ENCODE peak calls at places on chromosome 1, in eight cellular contexts. One of them, this sample, is unnamed.

GRCh38 chr1:219476116-219476515 is 136.8 kb downstream of the ZC3H11B start:
- DNase-seq in substantia nigra: no peak
- DNase-seq in hepatocyte: no peak
- DNase-seq in CD4-positive, alpha-beta T cell: no peak
- DNase-seq in breast epithelium: no peak
- DNase-seq in Peyer's patch: no peak
- DNase-seq in stomach: no peak
- DNase-seq in HCT116: no peak
- DNase-seq in this sample: no peak

GRCh38 chr1:119470958-119471357 is 36.1 kb upstream of the HSD3B1 start:
- DNase-seq in HCT116: no peak
- DNase-seq in substantia nigra: no peak
- DNase-seq in CD4-positive, alpha-beta T cell: no peak
- DNase-seq in Peyer's patch: no peak
- DNase-seq in hepatocyte: no peak
- DNase-seq in stomach: no peak
- DNase-seq in breast epithelium: no peak
- DNase-seq in this sample: no peak

GRCh38 chr1:28926629-28927441 is 12.5 kb downstream of the EPB41 start:
- DNase-seq in Peyer's patch: peak
- DNase-seq in breast epithelium: no peak
- DNase-seq in HCT116: no peak
- DNase-seq in substantia nigra: no peak
- DNase-seq in stomach: no peak
- DNase-seq in CD4-positive, alpha-beta T cell: no peak
- DNase-seq in hepatocyte: no peak
- DNase-seq in this sample: no peak

GRCh38 chr1:228650946-228651345 is 84.3 kb upstream of the RHOU start:
- DNase-seq in CD4-positive, alpha-beta T cell: no peak
- DNase-seq in stomach: no peak
- DNase-seq in Peyer's patch: no peak
- DNase-seq in substantia nigra: no peak
- DNase-seq in hepatocyte: no peak
- DNase-seq in breast epithelium: no peak
- DNase-seq in HCT116: no peak
- DNase-seq in this sample: no peak

GRCh38 chr1:101290922-101291561 is 54.2 kb downstream of the S1PR1 start:
- DNase-seq in CD4-positive, alpha-beta T cell: no peak
- DNase-seq in HCT116: no peak
- DNase-seq in Peyer's patch: no peak
- DNase-seq in breast epithelium: no peak
- DNase-seq in substantia nigra: no peak
- DNase-seq in hepatocyte: no peak
- DNase-seq in stomach: no peak
- DNase-seq in this sample: no peak

GRCh38 chr1:1479547-1480483 is 8.2 kb downstream of the ATAD3B start:
- DNase-seq in HCT116: no peak
- DNase-seq in Peyer's patch: no peak
- DNase-seq in hepatocyte: no peak
- DNase-seq in CD4-positive, alpha-beta T cell: no peak
- DNase-seq in substantia nigra: no peak
- DNase-seq in stomach: no peak
- DNase-seq in breast epithelium: no peak
- DNase-seq in this sample: no peak

GRCh38 chr1:15417365-15417934 is 7.8 kb downstream of the EFHD2 start:
- DNase-seq in stomach: peak
- DNase-seq in CD4-positive, alpha-beta T cell: no peak
- DNase-seq in breast epithelium: no peak
- DNase-seq in hepatocyte: peak
- DNase-seq in Peyer's patch: peak
- DNase-seq in substantia nigra: peak
- DNase-seq in HCT116: no peak
- DNase-seq in this sample: no peak

GRCh38 chr1:184021666-184022198 is 15.8 kb downstream of the COLGALT2 start:
- DNase-seq in stomach: no peak
- DNase-seq in breast epithelium: no peak
- DNase-seq in substantia nigra: no peak
- DNase-seq in CD4-positive, alpha-beta T cell: no peak
- DNase-seq in hepatocyte: no peak
- DNase-seq in Peyer's patch: no peak
- DNase-seq in HCT116: no peak
- DNase-seq in this sample: no peak

GRCh38 chr1:16420719-16421118 is 16.5 kb downstream of the SPATA21 start:
- DNase-seq in hepatocyte: no peak
- DNase-seq in stomach: no peak
- DNase-seq in substantia nigra: no peak
- DNase-seq in breast epithelium: no peak
- DNase-seq in CD4-positive, alpha-beta T cell: peak
- DNase-seq in Peyer's patch: peak
- DNase-seq in HCT116: no peak
- DNase-seq in this sample: no peak

GRCh38 chr1:4658643-4659042 is 4.2 kb downstream of the AJAP1 start:
- DNase-seq in CD4-positive, alpha-beta T cell: no peak
- DNase-seq in substantia nigra: no peak
- DNase-seq in Peyer's patch: no peak
- DNase-seq in stomach: no peak
- DNase-seq in HCT116: no peak
- DNase-seq in breast epithelium: no peak
- DNase-seq in hepatocyte: no peak
- DNase-seq in this sample: no peak

GRCh38 chr1:26190373-26190987 is at the start of gene CATSPER4:
- DNase-seq in hepatocyte: peak
- DNase-seq in HCT116: no peak
- DNase-seq in breast epithelium: no peak
- DNase-seq in CD4-positive, alpha-beta T cell: no peak
- DNase-seq in substantia nigra: no peak
- DNase-seq in stomach: no peak
- DNase-seq in Peyer's patch: no peak
- DNase-seq in this sample: no peak

GRCh38 chr1:112589766-112590165 is 29.2 kb downstream of the ST7L start:
- DNase-seq in substantia nigra: no peak
- DNase-seq in hepatocyte: no peak
- DNase-seq in stomach: no peak
- DNase-seq in CD4-positive, alpha-beta T cell: no peak
- DNase-seq in Peyer's patch: no peak
- DNase-seq in HCT116: no peak
- DNase-seq in breast epithelium: no peak
- DNase-seq in this sample: no peak

GRCh38 chr1:48223372-48224081 is 1.0 kb downstream of the SLC5A9 start:
- DNase-seq in breast epithelium: no peak
- DNase-seq in Peyer's patch: peak
- DNase-seq in HCT116: no peak
- DNase-seq in hepatocyte: peak
- DNase-seq in substantia nigra: no peak
- DNase-seq in stomach: no peak
- DNase-seq in CD4-positive, alpha-beta T cell: no peak
- DNase-seq in this sample: no peak

GRCh38 chr1:57632401-57632800 is 208.5 kb upstream of the DAB1 start:
- DNase-seq in Peyer's patch: no peak
- DNase-seq in CD4-positive, alpha-beta T cell: no peak
- DNase-seq in stomach: no peak
- DNase-seq in HCT116: no peak
- DNase-seq in hepatocyte: no peak
- DNase-seq in breast epithelium: no peak
- DNase-seq in substantia nigra: no peak
- DNase-seq in this sample: no peak

GRCh38 chr1:75521658-75522057 is 89.3 kb downstream of the SLC44A5 start:
- DNase-seq in HCT116: no peak
- DNase-seq in hepatocyte: no peak
- DNase-seq in breast epithelium: no peak
- DNase-seq in CD4-positive, alpha-beta T cell: no peak
- DNase-seq in substantia nigra: no peak
- DNase-seq in Peyer's patch: no peak
- DNase-seq in stomach: no peak
- DNase-seq in this sample: no peak

GRCh38 chr1:211612786-211613107 is 33.8 kb upstream of the SLC30A1 start:
- DNase-seq in hepatocyte: no peak
- DNase-seq in HCT116: no peak
- DNase-seq in stomach: no peak
- DNase-seq in Peyer's patch: no peak
- DNase-seq in CD4-positive, alpha-beta T cell: no peak
- DNase-seq in breast epithelium: no peak
- DNase-seq in substantia nigra: no peak
- DNase-seq in this sample: no peak

GRCh38 chr1:154420172-154420571 is 15.0 kb downstream of the IL6R start:
- DNase-seq in substantia nigra: peak
- DNase-seq in Peyer's patch: peak
- DNase-seq in CD4-positive, alpha-beta T cell: no peak
- DNase-seq in breast epithelium: peak
- DNase-seq in stomach: peak
- DNase-seq in HCT116: no peak
- DNase-seq in hepatocyte: peak
- DNase-seq in this sample: peak

GRCh38 chr1:41983451-41983850 is 64.7 kb upstream of the HIVEP3 start:
- DNase-seq in substantia nigra: no peak
- DNase-seq in Peyer's patch: no peak
- DNase-seq in breast epithelium: no peak
- DNase-seq in hepatocyte: no peak
- DNase-seq in stomach: no peak
- DNase-seq in CD4-positive, alpha-beta T cell: no peak
- DNase-seq in HCT116: no peak
- DNase-seq in this sample: no peak

GRCh38 chr1:107000907-107001306 is 55.6 kb upstream of the PRMT6 start:
- DNase-seq in stomach: no peak
- DNase-seq in HCT116: no peak
- DNase-seq in hepatocyte: no peak
- DNase-seq in Peyer's patch: no peak
- DNase-seq in CD4-positive, alpha-beta T cell: no peak
- DNase-seq in breast epithelium: no peak
- DNase-seq in substantia nigra: no peak
- DNase-seq in this sample: no peak

GRCh38 chr1:151290709-151291303 is 8.7 kb downstream of the ZNF687 start:
- DNase-seq in CD4-positive, alpha-beta T cell: no peak
- DNase-seq in breast epithelium: no peak
- DNase-seq in Peyer's patch: no peak
- DNase-seq in hepatocyte: no peak
- DNase-seq in HCT116: no peak
- DNase-seq in substantia nigra: no peak
- DNase-seq in stomach: no peak
- DNase-seq in this sample: no peak
- H3K27ac ChIP-seq in CD4-positive, alpha-beta T cell: peak
- H3K27ac ChIP-seq in breast epithelium: no peak
- H3K27ac ChIP-seq in Peyer's patch: no peak
- H3K27ac ChIP-seq in hepatocyte: no peak
- H3K27ac ChIP-seq in HCT116: no peak
- H3K27ac ChIP-seq in substantia nigra: no peak
- H3K27ac ChIP-seq in stomach: no peak
- H3K27ac ChIP-seq in this sample: no peak

GRCh38 chr1:160207751-160208150 is 2.6 kb downstream of the PEA15 start:
- DNase-seq in substantia nigra: no peak
- DNase-seq in CD4-positive, alpha-beta T cell: no peak
- DNase-seq in hepatocyte: no peak
- DNase-seq in stomach: no peak
- DNase-seq in HCT116: no peak
- DNase-seq in breast epithelium: no peak
- DNase-seq in Peyer's patch: no peak
- DNase-seq in this sample: no peak
- H3K27ac ChIP-seq in substantia nigra: peak
- H3K27ac ChIP-seq in CD4-positive, alpha-beta T cell: no peak
- H3K27ac ChIP-seq in hepatocyte: no peak
- H3K27ac ChIP-seq in stomach: peak
- H3K27ac ChIP-seq in HCT116: no peak
- H3K27ac ChIP-seq in breast epithelium: peak
- H3K27ac ChIP-seq in Peyer's patch: peak
- H3K27ac ChIP-seq in this sample: peak

GRCh38 chr1:94858276-94858675 is 38.1 kb downstream of the SLC44A3 start:
- DNase-seq in HCT116: no peak
- DNase-seq in Peyer's patch: no peak
- DNase-seq in breast epithelium: no peak
- DNase-seq in stomach: no peak
- DNase-seq in hepatocyte: no peak
- DNase-seq in substantia nigra: no peak
- DNase-seq in CD4-positive, alpha-beta T cell: no peak
- DNase-seq in this sample: no peak

GRCh38 chr1:94856868-94857267 is 36.7 kb downstream of the SLC44A3 start:
- DNase-seq in CD4-positive, alpha-beta T cell: no peak
- DNase-seq in HCT116: no peak
- DNase-seq in substantia nigra: no peak
- DNase-seq in breast epithelium: no peak
- DNase-seq in stomach: no peak
- DNase-seq in Peyer's patch: no peak
- DNase-seq in hepatocyte: no peak
- DNase-seq in this sample: no peak

GRCh38 chr1:94855307-94855700 is 35.1 kb downstream of the SLC44A3 start:
- DNase-seq in stomach: no peak
- DNase-seq in hepatocyte: no peak
- DNase-seq in breast epithelium: no peak
- DNase-seq in HCT116: no peak
- DNase-seq in substantia nigra: no peak
- DNase-seq in Peyer's patch: no peak
- DNase-seq in CD4-positive, alpha-beta T cell: no peak
- DNase-seq in this sample: no peak

GRCh38 chr1:94854458-94855306 is 34.5 kb downstream of the SLC44A3 start:
- DNase-seq in HCT116: peak
- DNase-seq in substantia nigra: peak
- DNase-seq in hepatocyte: peak
- DNase-seq in Peyer's patch: peak
- DNase-seq in CD4-positive, alpha-beta T cell: peak
- DNase-seq in breast epithelium: peak
- DNase-seq in stomach: peak
- DNase-seq in this sample: peak

DNA sequence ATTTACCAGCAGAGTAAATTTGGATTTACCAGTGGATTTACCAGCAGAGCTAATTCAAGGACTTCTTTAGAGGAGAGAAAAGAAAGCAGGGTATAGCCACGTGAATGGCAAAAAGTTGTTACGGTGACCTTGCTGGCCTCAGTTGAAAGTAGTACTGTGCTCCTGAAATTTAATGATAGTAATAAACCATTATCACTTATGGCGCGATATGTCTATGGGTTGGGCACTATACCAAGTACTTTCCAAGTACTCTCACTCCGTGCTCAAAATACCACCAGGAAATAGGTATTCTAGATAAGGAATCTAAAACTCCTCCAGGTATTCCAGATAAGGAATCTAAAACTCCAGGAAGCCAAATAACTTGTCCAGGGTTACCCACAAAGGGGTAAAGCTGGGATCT is 35.8 kb downstream of the SLC44A3 start:
- DNase-seq in Peyer's patch: no peak
- DNase-seq in stomach: no peak
- DNase-seq in CD4-positive, alpha-beta T cell: no peak
- DNase-seq in HCT116: no peak
- DNase-seq in breast epithelium: no peak
- DNase-seq in substantia nigra: no peak
- DNase-seq in hepatocyte: no peak
- DNase-seq in this sample: no peak
- H3K27ac ChIP-seq in Peyer's patch: no peak
- H3K27ac ChIP-seq in stomach: no peak
- H3K27ac ChIP-seq in CD4-positive, alpha-beta T cell: no peak
- H3K27ac ChIP-seq in HCT116: no peak
- H3K27ac ChIP-seq in breast epithelium: peak
- H3K27ac ChIP-seq in substantia nigra: no peak
- H3K27ac ChIP-seq in hepatocyte: peak
- H3K27ac ChIP-seq in this sample: peak

DNA sequence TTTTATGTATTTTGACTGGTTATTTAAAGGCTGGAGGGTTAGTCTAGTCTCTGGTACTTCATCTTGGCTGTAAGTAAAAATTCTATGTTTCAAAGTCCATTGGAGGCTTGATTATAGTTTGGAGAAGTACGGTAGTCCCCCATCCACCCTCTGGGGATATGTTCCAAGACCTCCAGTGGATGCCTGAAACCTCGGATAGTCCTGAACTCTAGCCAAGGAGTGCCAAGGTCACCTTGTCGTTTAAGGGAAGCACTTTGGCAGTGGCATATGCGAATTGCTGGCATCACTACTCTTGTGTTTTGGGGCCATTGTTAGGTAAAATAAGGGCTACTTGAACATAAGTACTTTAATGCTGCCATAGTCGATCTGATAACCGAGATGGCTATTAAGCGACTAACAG is 18.4 kb downstream of the CDC73 start:
- DNase-seq in substantia nigra: no peak
- DNase-seq in breast epithelium: no peak
- DNase-seq in Peyer's patch: no peak
- DNase-seq in hepatocyte: no peak
- DNase-seq in CD4-positive, alpha-beta T cell: no peak
- DNase-seq in stomach: no peak
- DNase-seq in HCT116: no peak
- DNase-seq in this sample: no peak
- H3K27ac ChIP-seq in substantia nigra: no peak
- H3K27ac ChIP-seq in breast epithelium: no peak
- H3K27ac ChIP-seq in Peyer's patch: no peak
- H3K27ac ChIP-seq in hepatocyte: no peak
- H3K27ac ChIP-seq in CD4-positive, alpha-beta T cell: no peak
- H3K27ac ChIP-seq in stomach: no peak
- H3K27ac ChIP-seq in HCT116: no peak
- H3K27ac ChIP-seq in this sample: no peak